ENCODE peak calls at places on chromosomes 6 and 20, in eight cellular contexts. One of them, this sample, is unnamed.

GRCh38 chr20:61647741-61648140 is 395.7 kb downstream of the CDH4 start:
- DNase-seq in astrocyte: no peak
- DNase-seq in DND-41: no peak
- DNase-seq in epithelial cell of esophagus: no peak
- DNase-seq in AG09319: no peak
- DNase-seq in endothelial cell: no peak
- DNase-seq in A549: no peak
- DNase-seq in GM20000: no peak
- DNase-seq in this sample: no peak

GRCh38 chr20:57399587-57400261 is 8.5 kb downstream of the RBM38 start:
- DNase-seq in epithelial cell of esophagus: no peak
- DNase-seq in GM20000: peak; percentile 87
- DNase-seq in AG09319: no peak
- DNase-seq in endothelial cell: no peak
- DNase-seq in A549: no peak
- DNase-seq in astrocyte: no peak
- DNase-seq in DND-41: no peak
- DNase-seq in this sample: no peak

GRCh38 chr20:44395183-44395962 is 39.9 kb downstream of the HNF4A start:
- DNase-seq in astrocyte: no peak
- DNase-seq in GM20000: no peak
- DNase-seq in endothelial cell: no peak
- DNase-seq in A549: no peak
- DNase-seq in AG09319: no peak
- DNase-seq in epithelial cell of esophagus: no peak
- DNase-seq in DND-41: no peak
- DNase-seq in this sample: no peak

GRCh38 chr20:21514553-21515251 is 838 bp upstream of the NKX2-2 start:
- DNase-seq in DND-41: no peak
- DNase-seq in endothelial cell: no peak
- DNase-seq in astrocyte: no peak
- DNase-seq in A549: no peak
- DNase-seq in epithelial cell of esophagus: no peak
- DNase-seq in AG09319: no peak
- DNase-seq in GM20000: peak; percentile 51
- DNase-seq in this sample: no peak

GRCh38 chr6:113187671-113188070 is 669.5 kb upstream of the MARCKS start:
- DNase-seq in GM20000: no peak
- DNase-seq in A549: no peak
- DNase-seq in endothelial cell: no peak
- DNase-seq in AG09319: peak; percentile 35
- DNase-seq in epithelial cell of esophagus: no peak
- DNase-seq in DND-41: no peak
- DNase-seq in astrocyte: no peak
- DNase-seq in this sample: no peak

GRCh38 chr6:112149236-112149635 is 61.8 kb downstream of the FAM229B start:
- DNase-seq in endothelial cell: no peak
- DNase-seq in GM20000: no peak
- DNase-seq in DND-41: no peak
- DNase-seq in astrocyte: no peak
- DNase-seq in epithelial cell of esophagus: no peak
- DNase-seq in A549: no peak
- DNase-seq in AG09319: no peak
- DNase-seq in this sample: no peak

GRCh38 chr6:128519931-128520435 is 416 bp downstream of the PTPRK start:
- DNase-seq in endothelial cell: no peak
- DNase-seq in epithelial cell of esophagus: peak; percentile 73
- DNase-seq in AG09319: no peak
- DNase-seq in GM20000: peak; percentile 37
- DNase-seq in astrocyte: peak; percentile 56
- DNase-seq in A549: no peak
- DNase-seq in DND-41: no peak
- DNase-seq in this sample: no peak

GRCh38 chr6:111478749-111479148 is 4.3 kb downstream of the REV3L start:
- DNase-seq in AG09319: no peak
- DNase-seq in endothelial cell: no peak
- DNase-seq in DND-41: no peak
- DNase-seq in epithelial cell of esophagus: peak; percentile 65
- DNase-seq in GM20000: peak; percentile 59
- DNase-seq in A549: no peak
- DNase-seq in astrocyte: no peak
- DNase-seq in this sample: peak; percentile 13

GRCh38 chr6:111030008-111031006 is 48.5 kb downstream of the RPF2 start:
- DNase-seq in astrocyte: no peak
- DNase-seq in DND-41: no peak
- DNase-seq in epithelial cell of esophagus: no peak
- DNase-seq in A549: no peak
- DNase-seq in GM20000: no peak
- DNase-seq in AG09319: no peak
- DNase-seq in endothelial cell: no peak
- DNase-seq in this sample: no peak

GRCh38 chr20:30485331-30486102 is 771.9 kb upstream of the DEFB115 start:
- DNase-seq in GM20000: peak; percentile 16
- DNase-seq in AG09319: no peak
- DNase-seq in astrocyte: no peak
- DNase-seq in DND-41: no peak
- DNase-seq in epithelial cell of esophagus: no peak
- DNase-seq in endothelial cell: no peak
- DNase-seq in A549: no peak
- DNase-seq in this sample: no peak

GRCh38 chr6:53066874-53067273 is 1.7 kb downstream of the FBXO9 start:
- DNase-seq in DND-41: no peak
- DNase-seq in A549: no peak
- DNase-seq in epithelial cell of esophagus: no peak
- DNase-seq in GM20000: no peak
- DNase-seq in AG09319: no peak
- DNase-seq in endothelial cell: no peak
- DNase-seq in astrocyte: no peak
- DNase-seq in this sample: no peak

GRCh38 chr6:53062369-53062639 is 2.9 kb upstream of the FBXO9 start:
- DNase-seq in DND-41: no peak
- DNase-seq in epithelial cell of esophagus: no peak
- DNase-seq in A549: no peak
- DNase-seq in GM20000: no peak
- DNase-seq in AG09319: no peak
- DNase-seq in astrocyte: no peak
- DNase-seq in endothelial cell: no peak
- DNase-seq in this sample: no peak

GRCh38 chr6:53066059-53066406 is 829 bp downstream of the FBXO9 start:
- DNase-seq in GM20000: peak; percentile 22
- DNase-seq in astrocyte: no peak
- DNase-seq in A549: peak; percentile 15
- DNase-seq in endothelial cell: peak; percentile 30
- DNase-seq in DND-41: peak; percentile 58
- DNase-seq in epithelial cell of esophagus: peak; percentile 40
- DNase-seq in AG09319: no peak
- DNase-seq in this sample: peak; percentile 40

GRCh38 chr6:53065266-53066058 is at the start of gene FBXO9:
- DNase-seq in GM20000: peak; percentile 89
- DNase-seq in epithelial cell of esophagus: peak; percentile 56
- DNase-seq in astrocyte: no peak
- DNase-seq in AG09319: no peak
- DNase-seq in DND-41: peak; percentile 81
- DNase-seq in A549: peak; percentile 47
- DNase-seq in endothelial cell: peak; percentile 73
- DNase-seq in this sample: peak; percentile 57

GRCh38 chr6:53064726-53065265 is 408 bp upstream of the FBXO9 start:
- DNase-seq in AG09319: peak; percentile 92
- DNase-seq in DND-41: peak; percentile 97
- DNase-seq in astrocyte: peak; percentile 95
- DNase-seq in endothelial cell: peak; percentile 89
- DNase-seq in epithelial cell of esophagus: peak; percentile 99
- DNase-seq in GM20000: peak; percentile 94
- DNase-seq in A549: peak; percentile 85
- DNase-seq in this sample: peak; percentile 92
- TF ChIP-seq CTCF in AG09319: no peak
- TF ChIP-seq CTCF in DND-41: peak; percentile 13
- TF ChIP-seq CTCF in astrocyte: no peak
- TF ChIP-seq CTCF in endothelial cell: no peak
- TF ChIP-seq CTCF in epithelial cell of esophagus: peak; percentile 21
- TF ChIP-seq CTCF in GM20000: no peak
- TF ChIP-seq CTCF in A549: no peak
- TF ChIP-seq CTCF in this sample: no peak

GRCh38 chr6:169097336-169098052 is 156.2 kb downstream of the THBS2 start:
- DNase-seq in A549: no peak
- DNase-seq in AG09319: peak; percentile 82
- DNase-seq in astrocyte: peak; percentile 100
- DNase-seq in GM20000: no peak
- DNase-seq in DND-41: no peak
- DNase-seq in endothelial cell: no peak
- DNase-seq in epithelial cell of esophagus: no peak
- DNase-seq in this sample: no peak

GRCh38 chr6:169098136-169098535 is 155.5 kb downstream of the THBS2 start:
- DNase-seq in astrocyte: peak; percentile 60
- DNase-seq in GM20000: no peak
- DNase-seq in endothelial cell: no peak
- DNase-seq in A549: no peak
- DNase-seq in AG09319: no peak
- DNase-seq in DND-41: no peak
- DNase-seq in epithelial cell of esophagus: no peak
- DNase-seq in this sample: no peak

GRCh38 chr6:169101036-169101805 is 152.4 kb downstream of the THBS2 start:
- DNase-seq in endothelial cell: no peak
- DNase-seq in GM20000: no peak
- DNase-seq in AG09319: no peak
- DNase-seq in A549: no peak
- DNase-seq in astrocyte: peak; percentile 85
- DNase-seq in epithelial cell of esophagus: no peak
- DNase-seq in DND-41: no peak
- DNase-seq in this sample: no peak

GRCh38 chr6:169101981-169102380 is 151.7 kb downstream of the THBS2 start:
- DNase-seq in AG09319: no peak
- DNase-seq in epithelial cell of esophagus: no peak
- DNase-seq in DND-41: no peak
- DNase-seq in endothelial cell: no peak
- DNase-seq in astrocyte: peak; percentile 44
- DNase-seq in GM20000: no peak
- DNase-seq in A549: no peak
- DNase-seq in this sample: no peak

GRCh38 chr6:169099411-169100202 is 154.0 kb downstream of the THBS2 start:
- DNase-seq in GM20000: no peak
- DNase-seq in DND-41: no peak
- DNase-seq in astrocyte: peak; percentile 49
- DNase-seq in endothelial cell: no peak
- DNase-seq in A549: no peak
- DNase-seq in AG09319: no peak
- DNase-seq in epithelial cell of esophagus: peak; percentile 24
- DNase-seq in this sample: peak; percentile 15
- TF ChIP-seq CTCF in GM20000: no peak
- TF ChIP-seq CTCF in DND-41: no peak
- TF ChIP-seq CTCF in astrocyte: no peak
- TF ChIP-seq CTCF in endothelial cell: no peak
- TF ChIP-seq CTCF in A549: no peak
- TF ChIP-seq CTCF in AG09319: no peak
- TF ChIP-seq CTCF in epithelial cell of esophagus: peak; percentile 25
- TF ChIP-seq CTCF in this sample: no peak

DNA sequence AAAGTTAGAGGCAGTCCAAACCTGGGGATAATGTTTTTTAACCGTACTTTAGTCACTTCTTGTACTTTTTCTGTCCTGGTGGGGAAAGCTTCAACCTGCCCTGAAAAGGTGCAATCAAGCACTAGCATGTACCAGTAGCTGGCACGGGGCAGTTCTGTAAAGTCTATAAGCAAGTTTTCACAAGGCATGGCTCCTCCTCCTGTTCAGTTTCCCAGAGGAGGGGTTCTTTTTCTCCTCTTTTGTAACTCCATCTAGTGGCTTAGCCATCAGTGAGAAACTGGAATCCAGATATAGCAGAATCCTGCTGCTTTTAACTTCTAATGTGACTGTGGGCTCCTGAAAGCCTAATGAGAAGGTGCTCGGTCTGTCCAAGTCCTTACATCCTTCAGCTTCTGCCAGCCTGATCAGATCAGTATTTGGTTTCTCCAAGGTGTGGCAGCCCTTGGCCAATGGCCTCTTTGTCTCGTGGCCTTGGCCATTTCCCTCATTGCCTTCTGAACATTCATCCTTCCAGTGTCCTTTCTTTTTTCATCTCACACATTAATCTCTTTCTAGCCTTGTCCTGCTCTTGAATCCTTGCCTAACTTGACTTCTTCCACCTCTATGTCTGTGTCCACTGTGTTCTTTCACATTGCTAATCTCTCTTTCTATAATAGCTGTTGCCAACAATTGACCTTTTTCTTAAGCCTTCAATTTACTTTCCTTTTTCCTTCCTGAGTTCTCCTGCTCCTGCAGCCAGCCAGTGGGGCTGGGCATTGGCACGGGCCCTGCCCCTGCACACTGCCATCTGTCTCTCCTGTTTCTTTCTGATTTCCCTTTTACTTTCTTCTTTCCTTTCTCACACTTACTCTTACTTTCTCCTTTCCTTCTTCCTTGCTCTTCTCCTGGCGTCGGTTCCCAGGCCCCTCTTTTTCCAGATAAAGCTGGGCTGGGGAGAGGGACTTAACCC is 222.0 kb upstream of the SYNCRIP start:
- DNase-seq in GM20000: no peak
- DNase-seq in DND-41: no peak
- DNase-seq in astrocyte: no peak
- DNase-seq in epithelial cell of esophagus: peak; percentile 64
- DNase-seq in A549: no peak
- DNase-seq in endothelial cell: no peak
- DNase-seq in AG09319: no peak
- DNase-seq in this sample: no peak
- TF ChIP-seq CTCF in GM20000: no peak
- TF ChIP-seq CTCF in DND-41: no peak
- TF ChIP-seq CTCF in astrocyte: no peak
- TF ChIP-seq CTCF in epithelial cell of esophagus: peak; percentile 33
- TF ChIP-seq CTCF in A549: no peak
- TF ChIP-seq CTCF in endothelial cell: no peak
- TF ChIP-seq CTCF in AG09319: no peak
- TF ChIP-seq CTCF in this sample: peak; percentile 12

DNA sequence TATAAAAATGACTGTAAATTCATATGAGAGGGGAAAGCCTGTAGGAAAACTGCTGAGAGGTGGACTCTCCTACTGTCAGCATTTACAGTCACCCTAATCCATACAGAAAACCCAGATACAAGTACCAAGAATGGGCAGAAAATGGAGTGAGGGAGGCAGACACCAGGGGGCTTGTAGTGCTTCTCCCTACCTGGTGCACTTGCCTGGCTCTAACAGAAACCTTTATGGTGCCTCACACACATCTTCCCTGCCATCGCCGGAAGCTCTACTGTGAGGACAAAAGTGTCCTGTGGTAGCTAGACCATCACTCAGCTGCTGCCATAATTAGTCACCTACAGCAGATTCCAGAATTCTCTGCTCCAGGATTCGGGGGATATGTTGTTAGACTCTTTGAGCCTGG is 441.3 kb downstream of the TFAP2B start:
- DNase-seq in DND-41: no peak
- DNase-seq in epithelial cell of esophagus: no peak
- DNase-seq in GM20000: no peak
- DNase-seq in astrocyte: no peak
- DNase-seq in AG09319: no peak
- DNase-seq in A549: no peak
- DNase-seq in endothelial cell: no peak
- DNase-seq in this sample: no peak
- TF ChIP-seq CTCF in DND-41: no peak
- TF ChIP-seq CTCF in epithelial cell of esophagus: no peak
- TF ChIP-seq CTCF in GM20000: no peak
- TF ChIP-seq CTCF in astrocyte: no peak
- TF ChIP-seq CTCF in AG09319: no peak
- TF ChIP-seq CTCF in A549: no peak
- TF ChIP-seq CTCF in endothelial cell: no peak
- TF ChIP-seq CTCF in this sample: no peak

This sample was measured in RWPE1.